ENCODE peak calls at places on chromosomes 7 and 10, in four cellular contexts. Q, B, W and Y are unnamed samples.

GRCh38 chr7:36986429-36987362 is 262.4 kb upstream of the AOAH start:
- DNase-seq in Q (peak; percentile 91), B (peak; percentile 79), W (peak; percentile 61), Y (peak; percentile 61)

GRCh38 chr7:111198255-111198654 is 107.3 kb downstream of the LRRN3 start:
- DNase-seq in Q (no peak), B (no peak), W (peak; percentile 96), Y (peak; percentile 99)

GRCh38 chr10:71756441-71757191 is 16.7 kb downstream of the VSIR start:
- DNase-seq in Q (no peak), B (no peak), W (no peak), Y (no peak)

GRCh38 chr7:155178096-155178495 is 108.0 kb downstream of the HTR5A start:
- DNase-seq in Q (no peak), B (no peak), W (no peak), Y (no peak)

GRCh38 chr7:35676211-35676610 is 18.7 kb downstream of the HERPUD2 start:
- DNase-seq in Q (no peak), B (no peak), W (no peak), Y (no peak)

GRCh38 chr10:84237199-84238051 is 3.9 kb downstream of the LRIT1 start:
- DNase-seq in Q (peak; percentile 70), B (no peak), W (no peak), Y (peak; percentile 17)

GRCh38 chr7:15755061-15755460 is 68.6 kb upstream of the MEOX2 start:
- DNase-seq in Q (no peak), B (no peak), W (no peak), Y (peak; percentile 45)

GRCh38 chr10:42991442-42992098 is 85.3 kb upstream of the RET start:
- DNase-seq in Q (no peak), B (peak; percentile 91), W (no peak), Y (no peak)

GRCh38 chr10:15182541-15183207 is 14.2 kb upstream of the NMT2 start:
- DNase-seq in Q (no peak), B (no peak), W (no peak), Y (peak; percentile 60)

GRCh38 chr7:157634401-157635147 is 297.8 kb downstream of the DNAJB6 start:
- DNase-seq in Q (no peak), B (no peak), W (no peak), Y (no peak)
- TF ChIP-seq EZH2phosphoT487 in Q (no peak), B (no peak), W (no peak), Y (no peak)

GRCh38 chr10:122986340-122986739 is 6.1 kb downstream of the PSTK start:
- DNase-seq in Q (no peak), B (no peak), W (peak; percentile 13), Y (peak; percentile 54)

GRCh38 chr10:122981066-122981464 is 864 bp downstream of the PSTK start:
- DNase-seq in Q (peak; percentile 51), B (peak; percentile 65), W (peak; percentile 35), Y (peak; percentile 79)

GRCh38 chr10:122983898-122984297 is 3.7 kb downstream of the PSTK start:
- DNase-seq in Q (no peak), B (no peak), W (no peak), Y (no peak)

GRCh38 chr10:122988501-122988900 is 8.3 kb downstream of the PSTK start:
- DNase-seq in Q (no peak), B (no peak), W (no peak), Y (peak; percentile 9)

DNA sequence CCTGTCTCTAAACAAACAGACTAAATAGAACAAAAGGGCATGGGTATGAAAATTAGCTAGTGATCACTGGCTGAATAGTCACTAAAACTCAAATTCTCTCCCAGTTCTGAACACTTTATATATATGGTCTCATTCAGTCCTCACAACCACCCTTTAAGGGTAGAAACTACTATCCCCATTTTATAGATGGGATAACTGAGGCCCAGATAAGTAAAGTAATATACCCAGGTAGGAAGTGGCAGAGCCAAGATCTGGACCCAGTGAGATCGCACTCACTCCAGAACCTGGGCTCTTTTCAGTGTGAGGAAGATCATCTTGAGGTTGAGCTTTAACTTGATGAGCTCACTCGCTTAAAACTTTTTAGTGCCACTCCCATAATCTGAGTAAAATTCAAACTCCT is 4.5 kb downstream of the PSTK start:
- DNase-seq in Q (no peak), B (no peak), W (no peak), Y (no peak)
- H3K36me3 ChIP-seq in Q (no peaks in the 10 kb centered on the region), B (peaks cover 28% of the 10 kb centered on the region), W (no peaks in the 10 kb centered on the region), Y (no peaks in the 10 kb centered on the region)

GRCh38 chr7:27139335-27140107 is 4.0 kb downstream of the HOXA5 start:
- DNase-seq in Q (peak; percentile 70), B (peak; percentile 46), W (no peak), Y (no peak)
- H3K4me1 ChIP-seq in Q (peaks cover 10% of the 10 kb centered on the region), B (peaks cover 11% of the 10 kb centered on the region), W (peaks cover 20% of the 10 kb centered on the region), Y (peaks cover 6% of the 10 kb centered on the region)

GRCh38 chr10:87593702-87594101 is 66.0 kb upstream of the PAPSS2 start:
- DNase-seq in Q (no peak), B (peak; percentile 45), W (no peak), Y (peak; percentile 57)

GRCh38 chr10:87594181-87594580 is 65.5 kb upstream of the PAPSS2 start:
- DNase-seq in Q (no peak), B (no peak), W (peak; percentile 37), Y (no peak)

GRCh38 chr10:87594864-87595263 is 64.8 kb upstream of the PAPSS2 start:
- DNase-seq in Q (no peak), B (no peak), W (no peak), Y (no peak)

GRCh38 chr10:87598700-87599099 is 61.0 kb upstream of the PAPSS2 start:
- DNase-seq in Q (no peak), B (no peak), W (no peak), Y (no peak)

GRCh38 chr10:87596351-87596750 is 63.3 kb upstream of the PAPSS2 start:
- DNase-seq in Q (no peak), B (no peak), W (no peak), Y (no peak)
- TF ChIP-seq EZH2phosphoT487 in Q (no peak), B (no peak), W (no peak), Y (no peak)